ENCODE peak calls at places on chromosomes 11 and 22, in ten cellular contexts. S, I, Y, D, X, A, C, E, J and H are unnamed samples. For H3K4me1 and H3K27me3, the result is how much of the 10 kb centered on the place peaks cover.

GRCh38 chr22:23793326-23793725 is 6.6 kb downstream of the SMARCB1 start:
- DNase-seq in S (no peak), I (no peak), Y (no peak), D (no peak), X (no peak), A (no peak), C (no peak), E (no peak), J (no peak), H (no peak)

GRCh38 chr11:122784325-122785155 is 53.8 kb upstream of the CRTAM start:
- DNase-seq in S (no peak), I (no peak), Y (peak), D (peak), X (peak), A (no peak), C (no peak), E (peak), J (peak), H (no peak)

GRCh38 chr11:35165416-35166368 is 26.7 kb downstream of the CD44 start:
- DNase-seq in S (peak), I (no peak), Y (no peak), D (no peak), X (peak), A (no peak), C (peak), E (peak), J (peak), H (peak)

GRCh38 chr22:37145415-37146385 is 4.0 kb downstream of the IL2RB start:
- DNase-seq in S (peak), I (no peak), Y (no peak), D (no peak), X (peak), A (no peak), C (no peak), E (no peak), J (peak), H (peak)

GRCh38 chr11:73399159-73400090 is 23.2 kb downstream of the RELT start:
- DNase-seq in S (no peak), I (no peak), Y (no peak), D (no peak), X (peak), A (no peak), C (no peak), E (no peak), J (no peak), H (no peak)

GRCh38 chr22:21449531-21450319 is 17.5 kb upstream of the TMEM191C start:
- DNase-seq in S (no peak), I (no peak), Y (no peak), D (no peak), X (peak), A (no peak), C (peak), E (no peak), J (no peak), H (no peak)

GRCh38 chr11:109071712-109072524 is 350.1 kb upstream of the C11orf87 start:
- DNase-seq in S (peak), I (no peak), Y (peak), D (peak), X (peak), A (no peak), C (no peak), E (peak), J (peak), H (peak)

GRCh38 chr11:35563413-35564245 is 38.2 kb upstream of the PAMR1 start:
- DNase-seq in S (no peak), I (no peak), Y (no peak), D (no peak), X (peak), A (no peak), C (no peak), E (peak), J (peak), H (no peak)

GRCh38 chr11:61833478-61833877 is 5.4 kb downstream of the FADS2 start:
- DNase-seq in S (no peak), I (no peak), Y (no peak), D (no peak), X (no peak), A (no peak), C (no peak), E (no peak), J (no peak), H (no peak)

GRCh38 chr11:107496011-107496410 is 38.4 kb upstream of the CWF19L2 start:
- DNase-seq in S (no peak), I (no peak), Y (peak), D (no peak), X (peak), A (no peak), C (no peak), E (peak), J (peak), H (peak)

GRCh38 chr11:64934765-64935633 is 694 bp downstream of the GPHA2 start:
- DNase-seq in S (peak), I (no peak), Y (no peak), D (no peak), X (no peak), A (peak), C (no peak), E (no peak), J (no peak), H (no peak)

GRCh38 chr11:65858354-65859133 is 564 bp upstream of the CFL1 start:
- DNase-seq in S (no peak), I (no peak), Y (no peak), D (no peak), X (no peak), A (no peak), C (no peak), E (no peak), J (no peak), H (no peak)

GRCh38 chr11:63535734-63536133 is 874 bp upstream of the PLAAT4 start:
- DNase-seq in S (no peak), I (no peak), Y (no peak), D (no peak), X (no peak), A (no peak), C (no peak), E (no peak), J (no peak), H (no peak)

GRCh38 chr11:120188831-120189455 is 21.9 kb upstream of the OAF start:
- DNase-seq in S (no peak), I (no peak), Y (no peak), D (peak), X (no peak), A (no peak), C (no peak), E (no peak), J (no peak), H (no peak)

GRCh38 chr22:19174106-19175025 is 4.2 kb downstream of the SLC25A1 start:
- DNase-seq in S (peak), I (no peak), Y (peak), D (peak), X (peak), A (peak), C (no peak), E (peak), J (peak), H (peak)

GRCh38 chr11:102476069-102476468 is 23.5 kb upstream of the TMEM123 start:
- DNase-seq in S (no peak), I (no peak), Y (no peak), D (no peak), X (peak), A (no peak), C (no peak), E (no peak), J (peak), H (no peak)

GRCh38 chr11:1263036-1263435 is 40.2 kb downstream of the MUC5B start:
- DNase-seq in S (no peak), I (no peak), Y (no peak), D (no peak), X (no peak), A (no peak), C (no peak), E (no peak), J (no peak), H (no peak)

DNA sequence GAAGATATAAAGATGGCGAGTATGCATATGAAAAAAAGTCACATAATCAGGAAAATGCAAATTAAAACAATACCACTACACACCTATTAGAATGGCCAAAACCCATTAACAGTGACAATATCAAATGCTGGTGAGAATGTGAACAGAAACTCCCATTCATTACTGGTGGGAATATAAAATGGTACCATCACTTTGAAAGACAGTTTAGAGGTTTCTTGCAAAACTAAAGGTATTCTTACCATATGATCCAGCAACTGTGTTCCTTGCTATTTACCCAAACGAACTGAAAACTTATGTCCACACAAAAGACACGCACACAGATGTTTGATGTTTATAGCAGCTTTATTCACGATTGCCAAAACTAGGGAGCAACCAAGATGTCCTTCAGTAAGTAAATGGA is 7.4 kb downstream of the PICALM start:
- DNase-seq in S (no peak), I (no peak), Y (no peak), D (no peak), X (no peak), A (no peak), C (no peak), E (no peak), J (no peak), H (no peak)
- H3K4me1 ChIP-seq in S (half or more), I (half or more), Y (under half), D (under half), X (under half), A (half or more), C (half or more), E (under half), J (under half), H (under half)

GRCh38 chr11:126704144-126704543 is 296.4 kb downstream of the KIRREL3 start:
- DNase-seq in S (no peak), I (no peak), Y (no peak), D (no peak), X (no peak), A (no peak), C (no peak), E (no peak), J (no peak), H (no peak)
- TF ChIP-seq CTCF in S (no peak), I (no peak), Y (no peak), D (no peak), X (no peak), A (no peak), C (no peak), E (no peak), J (no peak), H (no peak)

DNA sequence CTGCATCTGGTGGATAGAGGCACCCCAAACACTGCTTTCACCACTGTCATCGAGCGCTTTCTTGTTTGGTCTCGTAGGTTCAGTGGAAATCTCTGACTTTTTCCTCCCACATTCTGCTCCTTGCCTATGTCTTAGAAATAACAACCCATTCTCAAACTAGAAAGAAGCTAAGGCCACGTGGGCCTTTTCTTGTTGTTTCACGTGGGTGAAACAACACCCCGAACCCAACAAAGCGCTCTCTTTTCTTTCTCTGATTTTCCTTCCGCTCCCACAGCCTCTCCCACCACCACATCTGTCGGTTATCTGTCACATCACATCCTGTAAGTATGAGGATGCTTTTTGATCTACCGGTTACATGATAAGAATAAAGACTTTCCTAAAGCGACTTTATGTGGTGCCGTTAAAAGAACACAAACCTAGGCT is 77.1 kb downstream of the LINC01488 start:
- DNase-seq in S (no peak), I (no peak), Y (no peak), D (no peak), X (no peak), A (no peak), C (no peak), E (no peak), J (no peak), H (no peak)
- H3K27me3 ChIP-seq in S (under half), I (under half), Y (under half), D (under half), X (under half), A (under half), C (under half), E (under half), J (under half), H (under half)

GRCh38 chr11:10664511-10664910 is 29.0 kb downstream of the IRAG1 start:
- DNase-seq in S (no peak), I (no peak), Y (no peak), D (no peak), X (no peak), A (no peak), C (no peak), E (no peak), J (no peak), H (no peak)
- H3K4me1 ChIP-seq in S (under half), I (half or more), Y (under half), D (under half), X (under half), A (under half), C (half or more), E (under half), J (under half), H (under half)